ENCODE peak calls at places on chromosomes 5 and 9, in four cellular contexts. I is activated B cell treated with CpG ODN at 0.5 μM for 24 hours, S is RWPE1, G is astrocyte of the spinal cord. T is an unnamed sample.

GRCh38 chr5:5273976-5274375 is 133.8 kb downstream of the ADAMTS16 start:
- DNase-seq in I (no peak), G (no peak), S (no peak), T (no peak)

GRCh38 chr5:176784218-176785165 is 25.9 kb upstream of the UNC5A start:
- DNase-seq in S (peak; percentile 99), G (peak; percentile 66), I (no peak), T (no peak)

GRCh38 chr9:21828853-21829405 is 26.5 kb downstream of the MTAP start:
- DNase-seq in S (peak; percentile 38), I (no peak), G (no peak), T (no peak)

GRCh38 chr5:176565760-176566288 is 16.7 kb downstream of the CDHR2 start:
- DNase-seq in S (no peak), G (no peak), I (no peak), T (no peak)

GRCh38 chr5:138188632-138189031 is 9.7 kb downstream of the KIF20A start:
- DNase-seq in G (no peak), S (no peak), I (no peak), T (no peak)

GRCh38 chr5:170293273-170293672 is 4.3 kb downstream of the LCP2 start:
- DNase-seq in S (no peak), I (peak; percentile 60), G (no peak), T (no peak)

GRCh38 chr9:17117372-17117771 is 17.5 kb upstream of the CNTLN start:
- DNase-seq in S (no peak), G (no peak), I (no peak), T (no peak)

GRCh38 chr5:171806976-171807823 is 21.6 kb downstream of the SMIM23 start:
- DNase-seq in I (no peak), S (no peak), G (peak; percentile 30), T (no peak)

GRCh38 chr9:117492476-117492875 is 77.6 kb upstream of the ASTN2 start:
- DNase-seq in I (no peak), S (no peak), G (no peak), T (no peak)

GRCh38 chr9:5630038-5630507 is 1.2 kb downstream of the RIC1 start:
- DNase-seq in G (peak; percentile 73), S (no peak), I (no peak), T (no peak)

GRCh38 chr9:20286969-20287368 is 335.3 kb downstream of the MLLT3 start:
- DNase-seq in G (no peak), I (no peak), S (no peak), T (no peak)

GRCh38 chr9:129994947-129995346 is 48.0 kb downstream of the FNBP1 start:
- DNase-seq in S (no peak), I (no peak), G (no peak), T (no peak)

GRCh38 chr5:89901983-89902382 is 507.6 kb downstream of the CETN3 start:
- DNase-seq in I (no peak), G (no peak), S (no peak), T (no peak)

GRCh38 chr5:154406231-154406630 is 39.6 kb upstream of the SAP30L start:
- DNase-seq in I (no peak), G (peak; percentile 83), S (peak; percentile 84), T (no peak)

GRCh38 chr9:137978262-137978714 is 100.7 kb downstream of the CACNA1B start:
- DNase-seq in I (no peak), G (no peak), S (no peak), T (no peak)

GRCh38 chr5:160479220-160479619 is 57.6 kb downstream of the PTTG1 start:
- DNase-seq in G (no peak), S (no peak), I (no peak), T (no peak)

GRCh38 chr9:137589441-137590122 is 730 bp downstream of the ZMYND19 start:
- DNase-seq in S (no peak), I (peak; percentile 34), G (no peak), T (no peak)

GRCh38 chr9:35771524-35771923 is 17.4 kb upstream of the MSMP start:
- DNase-seq in S (no peak), I (no peak), G (no peak), T (no peak)

GRCh38 chr5:171840701-171841522 is 55.3 kb downstream of the SMIM23 start:
- DNase-seq in G (no peak), S (no peak), I (no peak), T (no peak)

GRCh38 chr9:87910821-87911220 is 6.9 kb upstream of the SPATA31C1 start:
- DNase-seq in I (no peak), G (no peak), S (no peak), T (no peak)

GRCh38 chr5:119655081-119655480 is 25.7 kb downstream of the FAM170A start:
- DNase-seq in I (no peak), G (peak; percentile 6), S (peak; percentile 36), T (no peak)

GRCh38 chr5:73625905-73626811 is at the start of gene ARHGEF28:
- DNase-seq in S (peak; percentile 93), G (peak; percentile 53), I (no peak), T (peak; percentile 32)

GRCh38 chr5:75335486-75335885 is 1.5 kb upstream of the HMGCR start:
- DNase-seq in I (no peak), G (no peak), S (no peak), T (no peak)

GRCh38 chr5:75335952-75336624 is 932 bp upstream of the HMGCR start:
- DNase-seq in S (peak; percentile 62), I (no peak), G (peak; percentile 82), T (no peak)

GRCh38 chr5:75330404-75330803 is 6.6 kb upstream of the HMGCR start:
- DNase-seq in G (no peak), S (no peak), I (no peak), T (no peak)

GRCh38 chr5:75336625-75337336 is at the start of gene HMGCR:
- DNase-seq in S (peak; percentile 97), I (peak; percentile 89), G (peak; percentile 99), T (peak; percentile 95)

DNA sequence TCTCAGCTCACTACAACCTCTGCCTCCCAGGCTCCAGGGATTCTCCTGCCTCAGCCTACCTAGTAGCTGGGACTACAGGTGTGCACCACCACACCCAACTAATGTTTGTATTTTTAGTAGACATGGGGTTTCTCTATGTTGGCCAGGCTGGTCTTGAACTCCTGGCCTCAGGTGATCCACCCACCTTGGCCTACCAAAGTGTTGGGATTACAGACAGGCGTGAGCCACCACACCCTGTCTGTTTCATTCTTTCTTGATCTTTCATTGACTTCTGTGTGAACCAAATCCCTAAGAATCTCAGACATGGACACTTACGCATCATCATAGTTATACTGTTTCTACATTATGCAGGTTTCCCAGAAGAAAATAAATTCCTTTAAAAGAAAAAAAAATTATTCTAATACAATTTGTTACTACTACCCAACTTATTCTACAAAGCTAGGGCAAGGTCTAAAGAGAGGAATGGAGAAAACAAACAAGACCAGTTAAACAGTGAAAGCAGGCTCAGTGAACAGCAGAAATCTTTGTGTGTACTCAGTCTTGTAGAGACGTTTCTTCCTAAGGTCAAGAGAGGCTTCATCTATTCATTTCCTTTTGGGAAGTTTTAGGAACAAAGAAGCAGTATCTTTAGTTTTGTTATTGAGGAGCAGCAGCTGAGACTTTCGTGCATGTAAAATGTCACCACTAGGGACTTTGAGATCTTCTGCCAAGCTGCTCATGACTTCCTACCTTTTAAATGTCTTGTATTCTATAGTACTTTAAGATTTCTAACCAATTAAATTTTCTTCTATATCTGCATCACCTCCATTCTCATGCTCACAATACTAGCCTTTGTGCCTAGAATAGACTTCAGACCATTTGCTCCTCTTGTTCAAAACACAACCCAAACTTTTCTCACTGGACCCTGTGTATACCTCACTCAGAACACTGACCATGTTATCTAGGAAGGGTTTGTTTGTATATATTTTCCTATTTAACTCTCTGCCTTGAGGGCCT is 5.6 kb upstream of the HMGCR start:
- DNase-seq in S (no peak), G (no peak), I (no peak), T (no peak)
- TF ChIP-seq CTCF in S (no peak), G (no peak), I (no peak), T (no peak)

GRCh38 chr5:141762316-141762715 is 80.3 kb upstream of the ARAP3 start:
- DNase-seq in S (no peak), I (no peak), G (no peak), T (no peak)

GRCh38 chr5:141763526-141763925 is 81.5 kb upstream of the ARAP3 start:
- DNase-seq in I (no peak), S (no peak), G (no peak), T (no peak)

GRCh38 chr5:141760193-141760592 is 78.2 kb upstream of the ARAP3 start:
- DNase-seq in I (no peak), S (no peak), G (no peak), T (no peak)

GRCh38 chr5:141760753-141761152 is 78.7 kb upstream of the ARAP3 start:
- DNase-seq in I (no peak), G (no peak), S (no peak), T (no peak)

DNA sequence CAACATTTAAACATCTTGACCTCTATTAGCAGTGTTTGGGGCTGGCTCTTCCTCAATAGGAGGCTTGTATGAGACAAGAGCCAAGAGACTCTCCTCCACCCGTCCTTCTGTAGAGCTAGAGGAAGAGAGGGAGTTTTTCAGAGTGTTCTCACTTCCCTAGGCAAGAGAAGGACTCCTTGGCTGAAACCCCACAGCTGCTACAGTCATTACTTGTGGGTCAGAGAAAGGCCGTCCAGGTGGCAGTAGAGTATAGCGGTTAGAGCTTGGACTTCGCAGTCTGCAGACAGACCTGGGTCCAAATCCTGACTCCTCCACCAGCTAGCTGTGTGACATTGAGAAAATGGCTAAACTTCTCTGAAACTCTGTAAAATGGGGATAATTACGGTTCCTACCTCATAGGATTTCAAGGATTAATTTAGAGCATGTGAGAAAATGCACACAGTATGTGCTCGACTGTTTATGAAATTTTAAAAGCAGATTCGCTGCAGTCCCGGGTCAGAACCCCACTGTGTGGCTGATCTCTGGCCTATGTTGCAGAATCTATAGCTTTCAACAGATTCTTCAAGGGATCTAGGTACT is 80.8 kb upstream of the ARAP3 start:
- DNase-seq in I (no peak), S (no peak), G (no peak), T (no peak)
- TF ChIP-seq CTCF in I (no peak), S (no peak), G (no peak), T (no peak)

GRCh38 chr9:136563646-136564321 is 17.9 kb upstream of the NOTCH1 start:
- DNase-seq in I (no peak), G (no peak), S (no peak), T (no peak)
- TF ChIP-seq CTCF in I (no peak), G (no peak), S (no peak), T (no peak)

DNA sequence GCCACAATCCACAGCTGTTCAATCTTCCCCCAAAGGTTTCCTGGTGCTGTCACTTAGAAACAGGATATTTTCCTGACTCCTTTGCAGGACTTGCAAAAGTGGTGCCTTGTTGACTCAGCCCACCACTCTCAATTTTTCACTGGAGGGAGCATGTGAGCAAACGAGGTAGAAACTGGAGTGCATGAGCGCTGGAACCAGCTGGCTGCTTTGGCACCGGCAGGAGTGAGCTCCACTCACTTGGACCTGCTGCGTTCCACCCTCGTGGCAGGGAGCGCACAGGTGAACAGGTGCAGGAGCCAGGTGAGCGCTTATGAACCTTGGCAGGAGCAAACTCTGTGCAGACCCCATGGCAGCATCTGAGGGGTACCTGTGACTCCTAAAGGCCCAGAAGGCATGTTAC is 364.1 kb upstream of the RORB start:
- DNase-seq in I (no peak), G (no peak), S (no peak), T (no peak)
- TF ChIP-seq CTCF in I (no peak), G (no peak), S (no peak), T (no peak)

GRCh38 chr5:122919969-122920368 is 74.6 kb downstream of the SNX24 start:
- DNase-seq in G (no peak), I (no peak), S (no peak), T (no peak)
- TF ChIP-seq CTCF in G (no peak), I (no peak), S (no peak), T (no peak)

GRCh38 chr5:56856779-56857178 is 41.4 kb downstream of the MAP3K1 start:
- DNase-seq in G (no peak), I (no peak), S (no peak), T (no peak)
- TF ChIP-seq CTCF in G (no peak), I (no peak), S (no peak), T (no peak)